ENCODE peak calls at places on chromosomes 16 and 17, in five cellular contexts. One of them, this sample, is unnamed. For H3K9me3, the result is how much of the 10 kb centered on the place peaks cover.

GRCh38 chr16:67966549-67967182 is 1.8 kb downstream of the SLC12A4 start:
- DNase-seq in H1: no peak
- DNase-seq in trophoblast cell: peak
- DNase-seq in neuronal stem cell: no peak
- DNase-seq in mesenchymal stem cell: peak
- DNase-seq in this sample: peak

GRCh38 chr17:40075216-40076100 is 12.7 kb downstream of the THRA start:
- DNase-seq in H1: peak
- DNase-seq in mesenchymal stem cell: peak
- DNase-seq in trophoblast cell: peak
- DNase-seq in neuronal stem cell: peak
- DNase-seq in this sample: peak

GRCh38 chr17:372157-373152 is 19.8 kb upstream of the RPH3AL start:
- DNase-seq in mesenchymal stem cell: peak
- DNase-seq in neuronal stem cell: no peak
- DNase-seq in trophoblast cell: no peak
- DNase-seq in H1: no peak
- DNase-seq in this sample: no peak

GRCh38 chr17:78735832-78736525 is 46.1 kb downstream of the CYTH1 start:
- DNase-seq in neuronal stem cell: no peak
- DNase-seq in trophoblast cell: peak
- DNase-seq in mesenchymal stem cell: peak
- DNase-seq in H1: no peak
- DNase-seq in this sample: no peak

GRCh38 chr16:48193846-48194245 is 38.1 kb upstream of the ABCC12 start:
- DNase-seq in H1: no peak
- DNase-seq in trophoblast cell: no peak
- DNase-seq in neuronal stem cell: no peak
- DNase-seq in mesenchymal stem cell: no peak
- DNase-seq in this sample: no peak

GRCh38 chr17:61989509-61989908 is 61.7 kb upstream of the INTS2 start:
- DNase-seq in trophoblast cell: no peak
- DNase-seq in H1: no peak
- DNase-seq in neuronal stem cell: no peak
- DNase-seq in mesenchymal stem cell: no peak
- DNase-seq in this sample: no peak

GRCh38 chr17:41230094-41230493 is 2.2 kb upstream of the KRTAP9-3 start:
- DNase-seq in mesenchymal stem cell: no peak
- DNase-seq in trophoblast cell: no peak
- DNase-seq in neuronal stem cell: no peak
- DNase-seq in H1: no peak
- DNase-seq in this sample: no peak

GRCh38 chr17:80861892-80862291 is 129.7 kb upstream of the CHMP6 start:
- DNase-seq in mesenchymal stem cell: peak
- DNase-seq in trophoblast cell: peak
- DNase-seq in neuronal stem cell: no peak
- DNase-seq in H1: no peak
- DNase-seq in this sample: peak

GRCh38 chr17:81553018-81553615 is 964 bp upstream of the FAAP100 start:
- DNase-seq in H1: peak
- DNase-seq in trophoblast cell: peak
- DNase-seq in mesenchymal stem cell: peak
- DNase-seq in neuronal stem cell: peak
- DNase-seq in this sample: peak

GRCh38 chr17:30230596-30231125 is 4.8 kb downstream of the SLC6A4 start:
- DNase-seq in H1: no peak
- DNase-seq in mesenchymal stem cell: no peak
- DNase-seq in trophoblast cell: peak
- DNase-seq in neuronal stem cell: no peak
- DNase-seq in this sample: no peak

GRCh38 chr16:30951785-30952184 is 2.9 kb downstream of the ORAI3 start:
- DNase-seq in trophoblast cell: no peak
- DNase-seq in H1: no peak
- DNase-seq in mesenchymal stem cell: no peak
- DNase-seq in neuronal stem cell: no peak
- DNase-seq in this sample: no peak

GRCh38 chr17:47987240-47987835 is 16.4 kb downstream of the CDK5RAP3 start:
- DNase-seq in neuronal stem cell: peak
- DNase-seq in mesenchymal stem cell: no peak
- DNase-seq in H1: peak
- DNase-seq in trophoblast cell: no peak
- DNase-seq in this sample: peak

GRCh38 chr17:2459917-2460271 is 51.8 kb downstream of the METTL16 start:
- DNase-seq in trophoblast cell: no peak
- DNase-seq in mesenchymal stem cell: peak
- DNase-seq in neuronal stem cell: no peak
- DNase-seq in H1: no peak
- DNase-seq in this sample: no peak

GRCh38 chr17:55765472-55765871 is 14.6 kb downstream of the PCTP start:
- DNase-seq in trophoblast cell: no peak
- DNase-seq in H1: no peak
- DNase-seq in neuronal stem cell: no peak
- DNase-seq in mesenchymal stem cell: no peak
- DNase-seq in this sample: no peak

GRCh38 chr17:82412535-82413520 is 5.3 kb upstream of the HEXD start:
- DNase-seq in trophoblast cell: no peak
- DNase-seq in mesenchymal stem cell: no peak
- DNase-seq in neuronal stem cell: no peak
- DNase-seq in H1: no peak
- DNase-seq in this sample: no peak

GRCh38 chr16:194516-194915 is 14.3 kb downstream of the HBQ1 start:
- DNase-seq in H1: no peak
- DNase-seq in neuronal stem cell: no peak
- DNase-seq in mesenchymal stem cell: no peak
- DNase-seq in trophoblast cell: no peak
- DNase-seq in this sample: no peak

GRCh38 chr16:30482366-30482765 is 9.8 kb downstream of the ITGAL start:
- DNase-seq in neuronal stem cell: no peak
- DNase-seq in H1: no peak
- DNase-seq in mesenchymal stem cell: no peak
- DNase-seq in trophoblast cell: no peak
- DNase-seq in this sample: no peak

GRCh38 chr16:84049403-84050060 is 6.9 kb upstream of the SLC38A8 start:
- DNase-seq in mesenchymal stem cell: no peak
- DNase-seq in H1: no peak
- DNase-seq in trophoblast cell: no peak
- DNase-seq in neuronal stem cell: no peak
- DNase-seq in this sample: no peak

GRCh38 chr16:11966173-11966572 is 1.2 kb downstream of the TNFRSF17 start:
- DNase-seq in neuronal stem cell: no peak
- DNase-seq in mesenchymal stem cell: no peak
- DNase-seq in trophoblast cell: no peak
- DNase-seq in H1: no peak
- DNase-seq in this sample: no peak

GRCh38 chr16:11215935-11216556 is 40.0 kb downstream of the SOCS1 start:
- DNase-seq in mesenchymal stem cell: no peak
- DNase-seq in trophoblast cell: no peak
- DNase-seq in H1: no peak
- DNase-seq in neuronal stem cell: no peak
- DNase-seq in this sample: no peak

GRCh38 chr16:10558746-10559641 is 21.4 kb downstream of the EMP2 start:
- DNase-seq in mesenchymal stem cell: no peak
- DNase-seq in trophoblast cell: peak
- DNase-seq in H1: no peak
- DNase-seq in neuronal stem cell: no peak
- DNase-seq in this sample: no peak

GRCh38 chr17:81106716-81107115 is 58.6 kb upstream of the PVALEF start:
- DNase-seq in H1: no peak
- DNase-seq in neuronal stem cell: no peak
- DNase-seq in trophoblast cell: no peak
- DNase-seq in mesenchymal stem cell: no peak
- DNase-seq in this sample: peak

GRCh38 chr16:57260294-57260929 is 15.4 kb downstream of the ARL2BP start:
- DNase-seq in neuronal stem cell: peak
- DNase-seq in trophoblast cell: peak
- DNase-seq in H1: peak
- DNase-seq in mesenchymal stem cell: peak
- DNase-seq in this sample: peak

GRCh38 chr17:51828901-51829300 is 329.6 kb downstream of the CA10 start:
- DNase-seq in H1: no peak
- DNase-seq in trophoblast cell: peak
- DNase-seq in mesenchymal stem cell: no peak
- DNase-seq in neuronal stem cell: no peak
- DNase-seq in this sample: no peak

GRCh38 chr17:49691677-49692191 is 13.8 kb upstream of the SPOP start:
- DNase-seq in H1: no peak
- DNase-seq in trophoblast cell: no peak
- DNase-seq in mesenchymal stem cell: no peak
- DNase-seq in neuronal stem cell: no peak
- DNase-seq in this sample: no peak

GRCh38 chr17:44892250-44892649 is 7.0 kb downstream of the EFTUD2 start:
- DNase-seq in H1: no peak
- DNase-seq in trophoblast cell: no peak
- DNase-seq in neuronal stem cell: no peak
- DNase-seq in mesenchymal stem cell: no peak
- DNase-seq in this sample: no peak

DNA sequence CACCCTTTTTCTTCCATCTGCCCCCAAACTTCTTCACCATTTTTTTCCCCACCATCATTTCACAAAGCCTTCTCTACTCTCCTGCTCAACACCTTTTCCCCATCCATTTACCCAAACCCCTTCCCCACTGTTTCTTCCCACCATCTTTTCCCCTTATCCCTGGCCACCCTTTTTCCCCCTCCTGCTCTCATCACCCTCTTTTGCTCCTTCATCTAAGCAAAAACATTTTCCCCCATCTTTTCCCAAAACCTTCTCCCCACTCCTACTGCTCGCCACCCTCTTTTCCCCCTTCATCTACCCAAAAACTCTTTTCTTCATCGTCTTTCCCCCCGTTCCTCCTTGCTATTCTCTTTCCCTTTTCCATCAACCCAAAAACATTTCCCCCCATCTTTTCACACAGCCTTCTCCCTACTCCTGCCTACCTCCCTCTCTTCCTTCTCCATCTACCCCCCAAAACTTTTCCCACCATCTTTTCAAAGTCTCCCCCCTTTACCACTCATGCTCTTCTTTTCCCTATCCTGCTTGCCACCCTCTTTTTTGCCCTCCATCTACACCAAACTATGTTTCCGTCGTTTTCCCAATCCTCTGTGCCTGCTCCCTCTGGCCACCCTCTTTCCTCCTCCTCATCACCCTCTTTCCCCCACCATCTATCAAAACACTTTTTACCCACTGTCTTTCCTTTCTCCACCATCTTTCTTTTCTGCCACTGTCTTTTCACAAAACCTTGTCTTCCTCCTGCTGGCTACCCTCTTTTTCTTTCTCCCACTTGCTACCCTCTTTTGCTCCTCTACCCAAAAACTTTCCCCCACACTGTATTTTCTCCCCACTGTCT is 205.8 kb upstream of the WSB1 start:
- DNase-seq in H1: no peak
- DNase-seq in neuronal stem cell: no peak
- DNase-seq in mesenchymal stem cell: no peak
- DNase-seq in trophoblast cell: no peak
- DNase-seq in this sample: no peak
- H3K9me3 ChIP-seq in H1: half or more
- H3K9me3 ChIP-seq in neuronal stem cell: under half
- H3K9me3 ChIP-seq in mesenchymal stem cell: under half
- H3K9me3 ChIP-seq in trophoblast cell: under half
- H3K9me3 ChIP-seq in this sample: half or more

GRCh38 chr17:69711504-69711903 is 297.0 kb downstream of the MAP2K6 start:
- DNase-seq in H1: no peak
- DNase-seq in neuronal stem cell: no peak
- DNase-seq in trophoblast cell: no peak
- DNase-seq in mesenchymal stem cell: no peak
- DNase-seq in this sample: no peak

GRCh38 chr17:69712801-69713311 is 298.4 kb downstream of the MAP2K6 start:
- DNase-seq in H1: no peak
- DNase-seq in neuronal stem cell: no peak
- DNase-seq in trophoblast cell: no peak
- DNase-seq in mesenchymal stem cell: peak
- DNase-seq in this sample: no peak

GRCh38 chr17:69713815-69714214 is 299.3 kb downstream of the MAP2K6 start:
- DNase-seq in neuronal stem cell: no peak
- DNase-seq in H1: no peak
- DNase-seq in trophoblast cell: no peak
- DNase-seq in mesenchymal stem cell: no peak
- DNase-seq in this sample: no peak

GRCh38 chr17:69710926-69711325 is 296.4 kb downstream of the MAP2K6 start:
- DNase-seq in trophoblast cell: no peak
- DNase-seq in mesenchymal stem cell: no peak
- DNase-seq in neuronal stem cell: no peak
- DNase-seq in H1: no peak
- DNase-seq in this sample: no peak

DNA sequence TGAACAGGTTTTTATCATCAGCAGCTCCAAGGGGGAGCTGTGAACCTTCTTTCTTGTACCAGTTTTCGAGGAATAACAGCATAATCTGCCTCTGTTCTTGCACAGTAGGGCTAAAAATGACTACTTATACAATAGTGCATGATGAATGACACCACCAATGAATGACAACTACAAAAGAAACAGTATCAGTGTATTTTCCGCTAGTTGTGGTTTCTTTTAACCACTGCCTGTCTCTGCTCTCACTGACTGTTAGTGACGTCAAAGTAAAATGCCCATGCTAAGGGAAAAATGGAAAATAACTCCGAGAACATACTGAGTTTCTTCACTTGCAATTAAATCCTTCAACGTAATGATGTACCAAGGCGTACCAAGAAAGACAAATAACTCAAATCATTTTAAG is 294.9 kb downstream of the MAP2K6 start:
- DNase-seq in mesenchymal stem cell: no peak
- DNase-seq in neuronal stem cell: no peak
- DNase-seq in H1: no peak
- DNase-seq in trophoblast cell: no peak
- DNase-seq in this sample: no peak
- H2BK12ac ChIP-seq in mesenchymal stem cell: no peak
- H2BK12ac ChIP-seq in neuronal stem cell: no peak
- H2BK12ac ChIP-seq in H1: no peak
- H2BK12ac ChIP-seq in trophoblast cell: no peak
- H2BK12ac ChIP-seq in this sample: no peak

GRCh38 chr16:35306915-35307314 is 1847.5 kb downstream of the TP53TG3F start:
- DNase-seq in H1: no peak
- DNase-seq in mesenchymal stem cell: no peak
- DNase-seq in trophoblast cell: no peak
- DNase-seq in neuronal stem cell: no peak
- DNase-seq in this sample: no peak

GRCh38 chr16:35305476-35305875 is 1846.1 kb downstream of the TP53TG3F start:
- DNase-seq in trophoblast cell: peak
- DNase-seq in neuronal stem cell: no peak
- DNase-seq in mesenchymal stem cell: no peak
- DNase-seq in H1: no peak
- DNase-seq in this sample: no peak

GRCh38 chr16:35311475-35311874 is 1852.1 kb downstream of the TP53TG3F start:
- DNase-seq in trophoblast cell: no peak
- DNase-seq in mesenchymal stem cell: no peak
- DNase-seq in neuronal stem cell: no peak
- DNase-seq in H1: no peak
- DNase-seq in this sample: no peak

GRCh38 chr16:35310999-35311398 is 1851.6 kb downstream of the TP53TG3F start:
- DNase-seq in mesenchymal stem cell: no peak
- DNase-seq in neuronal stem cell: no peak
- DNase-seq in trophoblast cell: no peak
- DNase-seq in H1: no peak
- DNase-seq in this sample: no peak

GRCh38 chr16:35308674-35309073 is 1849.3 kb downstream of the TP53TG3F start:
- DNase-seq in mesenchymal stem cell: no peak
- DNase-seq in H1: no peak
- DNase-seq in neuronal stem cell: no peak
- DNase-seq in trophoblast cell: no peak
- DNase-seq in this sample: no peak
- H3K9me3 ChIP-seq in mesenchymal stem cell: under half
- H3K9me3 ChIP-seq in H1: half or more
- H3K9me3 ChIP-seq in neuronal stem cell: under half
- H3K9me3 ChIP-seq in trophoblast cell: under half
- H3K9me3 ChIP-seq in this sample: half or more

GRCh38 chr16:69935278-69935711 is 15.8 kb upstream of the CLEC18A start:
- DNase-seq in trophoblast cell: no peak
- DNase-seq in H1: no peak
- DNase-seq in mesenchymal stem cell: no peak
- DNase-seq in neuronal stem cell: no peak
- DNase-seq in this sample: no peak
- H2BK12ac ChIP-seq in trophoblast cell: no peak
- H2BK12ac ChIP-seq in H1: no peak
- H2BK12ac ChIP-seq in mesenchymal stem cell: no peak
- H2BK12ac ChIP-seq in neuronal stem cell: no peak
- H2BK12ac ChIP-seq in this sample: no peak

This sample was measured in H9.